ENCODE peak calls at places on chromosome 22, in five cellular contexts. V is right atrium auricular region; T is gastrocnemius medialis; I is CD4-positive, alpha-beta T cell; O is uterus. X is an unnamed sample. For H3K9me3, the result is how much of the 10 kb centered on the place peaks cover.

GRCh38 chr22:19877626-19878339 is 23.1 kb upstream of the GNB1L start:
- DNase-seq in I (no peak), V (no peak), T (peak), O (no peak), X (no peak)

GRCh38 chr22:46754110-46754799 is 8.2 kb upstream of the TBC1D22A start:
- DNase-seq in O (peak), T (peak), I (no peak), V (peak), X (no peak)

GRCh38 chr22:19105867-19106802 is 16.1 kb downstream of the DGCR2 start:
- DNase-seq in T (peak), V (no peak), I (peak), O (no peak), X (no peak)

GRCh38 chr22:25076281-25076680 is 123.4 kb upstream of the CRYBB3 start:
- DNase-seq in I (no peak), V (no peak), T (no peak), O (no peak), X (no peak)

GRCh38 chr22:37681556-37682049 is 4.5 kb upstream of the NOL12 start:
- DNase-seq in V (peak), T (peak), I (peak), O (peak), X (no peak)

GRCh38 chr22:28444659-28445058 is 235.0 kb downstream of the TTC28 start:
- DNase-seq in T (peak), O (no peak), I (no peak), V (no peak), X (no peak)

GRCh38 chr22:38133331-38133730 is 22.8 kb upstream of the BAIAP2L2 start:
- DNase-seq in T (no peak), O (no peak), I (no peak), V (no peak), X (no peak)

GRCh38 chr22:19993926-19994325 is 22.7 kb downstream of the ARVCF start:
- DNase-seq in T (no peak), I (no peak), O (no peak), V (no peak), X (no peak)

GRCh38 chr22:47153854-47154542 is 391.5 kb downstream of the TBC1D22A start:
- DNase-seq in T (no peak), O (no peak), I (no peak), V (no peak), X (no peak)

GRCh38 chr22:17137226-17137625 is 16.1 kb upstream of the TMEM121B start:
- DNase-seq in T (no peak), O (no peak), V (no peak), I (no peak), X (no peak)

GRCh38 chr22:26722159-26722558 is 64.8 kb downstream of the MIAT start:
- DNase-seq in I (no peak), T (no peak), V (no peak), O (no peak), X (no peak)

GRCh38 chr22:26848244-26848920 is 191.0 kb downstream of the MIAT start:
- DNase-seq in I (no peak), O (no peak), V (peak), T (no peak), X (no peak)

GRCh38 chr22:45263790-45264269 is 20.9 kb upstream of the UPK3A start:
- DNase-seq in V (peak), T (peak), O (peak), I (no peak), X (no peak)

GRCh38 chr22:44845796-44846720 is 93.7 kb downstream of the ARHGAP8 start:
- DNase-seq in O (no peak), T (no peak), I (no peak), V (no peak), X (no peak)

DNA sequence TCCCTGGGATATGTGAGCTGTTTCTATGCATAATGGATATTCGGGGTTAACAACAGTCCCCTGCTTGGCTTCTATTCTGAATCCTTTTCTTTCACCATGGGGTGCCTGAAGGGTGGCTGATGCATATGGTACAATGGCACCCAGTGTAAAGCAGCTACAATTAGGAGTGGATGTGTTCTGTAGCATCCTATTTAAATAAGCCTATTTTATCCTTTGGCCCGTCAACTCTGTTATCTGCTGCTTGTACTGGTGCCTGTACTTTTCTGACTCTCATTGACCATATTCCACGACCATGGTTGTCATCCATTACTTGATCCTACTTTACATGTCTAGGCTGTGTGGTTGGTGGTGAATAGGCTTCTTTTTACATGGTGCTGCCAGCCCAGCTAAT is 1.3 kb downstream of the TUG1 start:
- DNase-seq in T (no peak), I (no peak), O (no peak), V (no peak), X (no peak)
- H3K9me3 ChIP-seq in T (under half), I (half or more), O (under half), V (under half), X (half or more)

DNA sequence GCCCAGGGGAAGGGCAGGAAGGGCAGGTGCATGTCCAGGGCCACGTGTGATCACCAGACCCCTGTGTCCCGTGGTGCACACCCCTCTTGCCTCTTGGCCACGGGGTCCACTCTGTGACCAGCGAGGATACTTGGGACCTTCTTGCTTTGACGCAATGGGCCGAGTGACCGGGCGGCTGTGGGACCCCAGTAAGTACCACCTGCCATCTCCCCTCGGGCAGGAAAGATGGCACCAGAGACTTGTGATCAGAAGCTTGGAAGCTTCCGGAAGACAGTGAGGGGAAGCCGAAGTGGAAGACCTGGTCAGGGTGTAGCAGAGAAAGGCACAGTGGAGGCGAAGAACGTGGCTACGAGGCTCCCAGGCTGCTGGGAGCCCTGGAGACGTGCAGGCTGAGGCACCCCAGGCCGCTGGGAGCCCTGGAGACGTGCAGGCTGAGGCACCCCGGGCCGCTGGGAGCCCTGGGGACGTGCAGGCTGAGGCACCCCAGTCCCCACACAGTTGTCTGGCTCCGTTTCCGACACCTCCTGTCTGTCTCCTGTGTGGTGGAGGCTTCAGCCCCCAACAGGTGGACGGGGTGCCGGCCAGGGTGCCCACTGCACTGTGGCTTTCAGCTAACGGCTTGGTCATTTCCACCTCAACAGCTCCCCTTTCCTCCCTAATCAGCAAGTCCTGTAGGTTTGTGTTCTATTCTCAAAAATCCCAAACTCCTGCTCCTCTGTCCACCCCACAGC is 663.5 kb downstream of the BRD1 start:
- DNase-seq in T (no peak), V (no peak), I (no peak), O (no peak), X (no peak)
- H3K9me3 ChIP-seq in T (under half), V (under half), I (under half), O (under half), X (under half)

GRCh38 chr22:22454997-22455396 is 53.5 kb downstream of the ZNF280B start:
- DNase-seq in I (no peak), O (no peak), T (no peak), V (no peak), X (no peak)
- H3K9me3 ChIP-seq in I (under half), O (under half), T (under half), V (under half), X (under half)

DNA sequence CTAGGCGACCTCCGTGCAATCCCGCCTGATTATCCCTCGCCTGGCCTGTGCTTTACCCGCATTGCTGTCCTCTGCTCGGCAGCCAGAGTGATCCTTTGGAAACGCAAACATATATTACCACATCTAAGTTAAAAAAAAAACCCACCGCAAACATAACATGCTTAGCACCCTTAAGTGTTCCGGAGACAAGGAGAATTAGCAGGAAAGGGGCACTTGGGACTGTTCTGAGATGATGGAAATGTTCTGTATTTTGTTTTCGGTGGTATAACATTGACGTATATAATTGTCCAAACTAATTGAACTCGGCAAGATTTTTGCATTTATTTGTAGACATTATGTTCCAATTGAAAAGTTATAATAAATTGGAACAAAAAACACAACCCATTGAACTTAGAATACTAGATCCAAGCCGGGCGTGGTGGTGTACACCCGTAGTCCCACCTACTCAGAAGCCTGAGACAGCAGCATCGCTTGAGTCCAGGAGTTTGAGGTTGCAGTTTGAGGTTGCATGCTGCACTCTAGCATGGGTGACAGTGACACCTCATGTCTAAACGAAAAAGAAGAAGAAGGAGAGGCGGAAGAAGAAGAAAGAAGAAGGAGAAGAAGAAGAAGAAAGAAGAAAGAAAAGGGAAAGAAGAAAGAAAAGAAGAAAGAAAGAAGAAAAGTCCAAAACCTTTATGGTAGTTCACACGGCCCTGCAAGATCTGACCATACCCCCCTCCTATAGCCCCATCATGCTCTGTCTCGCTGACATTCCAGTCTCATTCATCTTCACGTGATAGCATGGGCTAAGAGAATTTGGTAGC is 604 bp upstream of the POLR3H start:
- DNase-seq in V (no peak), I (no peak), O (no peak), T (no peak), X (no peak)
- H3K9me3 ChIP-seq in V (under half), I (under half), O (under half), T (under half), X (under half)

DNA sequence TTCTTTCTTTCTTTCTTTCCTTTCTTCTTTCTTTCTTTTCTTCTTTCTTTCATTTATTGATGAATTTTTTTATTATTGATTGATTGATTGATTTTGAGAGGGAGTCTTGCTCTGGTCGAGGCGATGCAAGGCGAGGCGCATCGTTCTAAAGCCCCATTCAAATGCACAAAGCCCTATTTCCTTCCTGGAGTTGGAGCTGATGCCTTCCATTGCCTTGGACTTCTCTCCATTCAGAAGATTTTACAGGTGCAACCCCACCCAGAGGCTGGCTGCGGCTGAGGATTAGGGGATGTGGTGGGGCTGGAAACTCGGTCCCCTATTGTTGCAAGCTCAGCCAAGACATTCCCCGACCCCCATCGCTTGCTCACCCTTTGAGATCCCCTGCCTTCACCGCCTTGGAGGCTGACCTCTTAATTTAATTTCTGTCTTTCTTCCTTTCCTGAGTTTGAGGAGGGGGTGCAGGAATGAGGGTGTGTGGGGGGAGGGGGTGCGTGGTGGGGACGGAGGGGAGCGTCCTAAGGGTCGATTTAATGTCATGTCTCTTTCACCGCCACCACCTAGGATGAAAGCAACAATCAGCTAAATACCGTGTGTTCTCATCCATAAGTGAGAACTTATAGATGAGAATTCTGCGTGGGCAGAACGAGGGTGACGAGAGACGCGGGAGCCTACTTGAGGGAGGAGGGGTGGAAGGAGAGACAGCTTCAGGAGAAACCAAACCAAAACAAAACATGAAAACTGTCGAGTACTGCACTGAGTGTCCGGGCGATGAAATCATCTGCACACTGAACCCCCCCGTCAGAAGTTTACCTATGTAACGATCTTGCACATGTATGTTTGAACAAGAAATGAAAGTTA is 3913.9 kb upstream of the OR11H1 start:
- DNase-seq in T (no peak), I (no peak), O (no peak), V (no peak), X (no peak)
- H3K9me3 ChIP-seq in T (under half), I (under half), O (under half), V (under half), X (under half)

GRCh38 chr22:48209473-48210271 is 1447.2 kb downstream of the TBC1D22A start:
- DNase-seq in T (no peak), V (no peak), O (no peak), I (no peak), X (no peak)

GRCh38 chr22:48205790-48206189 is 1443.3 kb downstream of the TBC1D22A start:
- DNase-seq in O (no peak), V (peak), I (no peak), T (no peak), X (no peak)

GRCh38 chr22:48212727-48213126 is 1450.3 kb downstream of the TBC1D22A start:
- DNase-seq in V (no peak), O (no peak), T (no peak), I (no peak), X (no peak)

GRCh38 chr22:48210812-48211211 is 1448.4 kb downstream of the TBC1D22A start:
- DNase-seq in O (no peak), T (no peak), I (no peak), V (no peak), X (no peak)

GRCh38 chr22:48208894-48209293 is 1446.4 kb downstream of the TBC1D22A start:
- DNase-seq in I (no peak), V (no peak), T (no peak), O (no peak), X (no peak)
- H3K9me3 ChIP-seq in I (under half), V (under half), T (under half), O (under half), X (under half)

GRCh38 chr22:49554296-49554625 is 273.4 kb downstream of the BRD1 start:
- DNase-seq in T (peak), O (no peak), V (no peak), I (no peak), X (no peak)
- H3K9me3 ChIP-seq in T (under half), O (under half), V (under half), I (under half), X (under half)

GRCh38 chr22:35191412-35191811 is 65.9 kb upstream of the HMGXB4 start:
- DNase-seq in O (no peak), I (no peak), V (no peak), T (no peak), X (no peak)

GRCh38 chr22:35192121-35192918 is 65.0 kb upstream of the HMGXB4 start:
- DNase-seq in T (no peak), O (no peak), I (no peak), V (peak), X (no peak)

GRCh38 chr22:35186492-35186891 is 70.8 kb upstream of the HMGXB4 start:
- DNase-seq in V (no peak), I (no peak), O (no peak), T (no peak), X (no peak)

GRCh38 chr22:35183917-35184316 is 73.4 kb upstream of the HMGXB4 start:
- DNase-seq in V (no peak), I (no peak), O (no peak), T (no peak), X (no peak)

DNA sequence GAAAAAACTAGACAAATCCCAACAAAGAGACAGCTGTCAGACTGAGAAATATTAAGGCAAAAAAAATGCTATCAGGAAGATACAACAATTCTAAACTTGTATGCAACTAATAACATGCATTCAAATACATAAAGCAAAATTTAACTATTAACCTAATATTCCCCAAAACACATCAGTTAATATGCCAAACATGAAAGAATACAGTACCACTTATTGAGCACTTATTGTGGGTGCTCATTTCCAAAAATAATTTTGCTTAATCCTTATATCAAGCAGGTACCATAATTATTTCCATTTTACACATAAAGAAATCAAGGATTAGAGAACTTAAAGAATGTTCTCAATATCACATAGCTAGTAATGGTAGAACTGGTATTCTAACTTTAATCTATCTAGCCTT is 67.7 kb upstream of the HMGXB4 start:
- DNase-seq in I (no peak), T (no peak), V (no peak), O (no peak), X (no peak)
- H3K9me3 ChIP-seq in I (under half), T (under half), V (under half), O (under half), X (under half)